ENCODE peak calls at places on chromosomes 13 and 19, in five cellular contexts. L is BJ; J is activated CD4-positive, alpha-beta T cell treated with anti-CD3 and anti-CD28 coated beads for 1 hour; E is globus pallidus; I is amygdala. X is an unnamed sample.

GRCh38 chr13:113106053-113106452 is 462 bp downstream of the F7 start:
- DNase-seq in E (no peak), J (no peak), I (no peak), L (no peak), X (no peak)

GRCh38 chr13:48505597-48506091 is 27.2 kb downstream of the RCBTB2 start:
- DNase-seq in J (peak), L (peak), I (no peak), E (peak), X (peak)

GRCh38 chr13:41179593-41180250 is 14.6 kb downstream of the KBTBD7 start:
- DNase-seq in E (no peak), I (no peak), L (peak), J (no peak), X (no peak)

GRCh38 chr19:2455481-2456300 is 1.1 kb downstream of the LMNB2 start:
- DNase-seq in I (no peak), E (no peak), J (no peak), L (no peak), X (no peak)

GRCh38 chr19:41906271-41906670 is 22.0 kb downstream of the ERFL start:
- DNase-seq in J (no peak), L (no peak), E (no peak), I (no peak), X (no peak)

GRCh38 chr13:26956532-26957142 is 196.1 kb upstream of the GPR12 start:
- DNase-seq in I (no peak), L (no peak), J (no peak), E (no peak), X (no peak)

GRCh38 chr19:48881741-48882657 is 9.8 kb downstream of the PPP1R15A start:
- DNase-seq in J (no peak), E (no peak), L (no peak), I (no peak), X (no peak)

GRCh38 chr13:94534171-94534570 is 54.7 kb upstream of the DCT start:
- DNase-seq in E (no peak), J (no peak), I (no peak), L (no peak), X (no peak)

GRCh38 chr19:15995536-15995935 is 46.7 kb downstream of the OR10H4 start:
- DNase-seq in E (no peak), L (no peak), I (no peak), J (no peak), X (no peak)

GRCh38 chr19:53328967-53329366 is 4.6 kb upstream of the ZNF845 start:
- DNase-seq in I (no peak), J (no peak), L (no peak), E (peak), X (no peak)

GRCh38 chr19:958967-959685 is 25.0 kb upstream of the WDR18 start:
- DNase-seq in L (no peak), I (peak), E (no peak), J (no peak), X (no peak)

GRCh38 chr19:30799854-30800755 is 427.9 kb downstream of the ZNF536 start:
- DNase-seq in L (no peak), J (no peak), I (no peak), E (peak), X (no peak)

GRCh38 chr13:105732946-105733529 is 802.4 kb downstream of the EFNB2 start:
- DNase-seq in E (no peak), J (no peak), I (no peak), L (no peak), X (no peak)

GRCh38 chr13:67878376-67878775 is 648.2 kb upstream of the PCDH9 start:
- DNase-seq in I (no peak), J (no peak), E (no peak), L (no peak), X (no peak)

GRCh38 chr13:80923907-80924306 is 583.0 kb upstream of the SPRY2 start:
- DNase-seq in E (no peak), L (no peak), J (no peak), I (no peak), X (no peak)

X was measured in AG09309.